ENCODE peak calls at places on chromosome 16, in five cellular contexts. U is NCI-H146; V is activated CD4-positive, alpha-beta T cell treated with anti-CD3 and anti-CD28 coated beads for 48 hours; K is H9; E is naive B cell. Q is an unnamed sample.
A peak's percentile ranks its signal among the peaks of the same experiment; 100 is the strongest.

GRCh38 chr16:9521749-9522370 is 430.4 kb downstream of the HAPSTR1 start:
- DNase-seq in U (no peak), V (no peak), K (no peak), E (no peak), Q (no peak)

GRCh38 chr16:49250689-49251088 is 30.9 kb downstream of the CBLN1 start:
- DNase-seq in U (no peak), V (no peak), K (no peak), E (no peak), Q (no peak)

GRCh38 chr16:8751481-8752311 is 45.7 kb downstream of the TMEM186 start:
- DNase-seq in U (peak; percentile 57), V (no peak), K (no peak), E (no peak), Q (no peak)

GRCh38 chr16:106623-107324 is 28.7 kb downstream of the MPG start:
- DNase-seq in U (peak; percentile 83), V (peak; percentile 63), K (peak; percentile 73), E (peak; percentile 57), Q (no peak)

GRCh38 chr16:24995469-24995868 is 19.7 kb downstream of the ARHGAP17 start:
- DNase-seq in U (no peak), V (no peak), K (no peak), E (no peak), Q (no peak)

GRCh38 chr16:17578921-17579876 is 108.4 kb upstream of the XYLT1 start:
- DNase-seq in U (peak; percentile 17), V (peak; percentile 67), K (peak; percentile 89), E (peak; percentile 58), Q (peak; percentile 71)

GRCh38 chr16:71666928-71667707 is 41.1 kb downstream of the MARVELD3 start:
- DNase-seq in U (peak; percentile 1), V (no peak), K (no peak), E (no peak), Q (no peak)

GRCh38 chr16:28477311-28477920 is 5.3 kb upstream of the NPIPB7 start:
- DNase-seq in U (no peak), V (no peak), K (no peak), E (no peak), Q (no peak)

GRCh38 chr16:10868562-10869469 is 8.2 kb upstream of the CIITA start:
- DNase-seq in U (no peak), V (no peak), K (no peak), E (peak; percentile 89), Q (no peak)

GRCh38 chr16:67782567-67783352 is 23.6 kb downstream of the RANBP10 start:
- DNase-seq in U (no peak), V (no peak), K (no peak), E (no peak), Q (no peak)

GRCh38 chr16:67164599-67165061 is at the start of gene HSF4:
- DNase-seq in U (peak; percentile 52), V (no peak), K (no peak), E (no peak), Q (no peak)

GRCh38 chr16:24728891-24729242 is 584 bp upstream of the TNRC6A start:
- DNase-seq in U (no peak), V (no peak), K (no peak), E (no peak), Q (no peak)

GRCh38 chr16:67155305-67156145 is 4.2 kb downstream of the TRADD start:
- DNase-seq in U (peak; percentile 71), V (peak; percentile 87), K (peak; percentile 85), E (peak; percentile 79), Q (no peak)

GRCh38 chr16:18784917-18785623 is 5.1 kb downstream of the RPS15A start:
- DNase-seq in U (no peak), V (no peak), K (no peak), E (no peak), Q (no peak)

GRCh38 chr16:62445909-62446308 is 409.7 kb upstream of the CDH8 start:
- DNase-seq in U (no peak), V (no peak), K (no peak), E (no peak), Q (no peak)

GRCh38 chr16:87926246-87927194 is 9.8 kb downstream of the CA5A start:
- DNase-seq in U (peak; percentile 49), V (peak; percentile 54), K (no peak), E (peak; percentile 82), Q (no peak)

GRCh38 chr16:55971447-55971846 is 96.3 kb upstream of the CES5A start:
- DNase-seq in U (no peak), V (no peak), K (no peak), E (no peak), Q (no peak)

GRCh38 chr16:46629331-46629843 is 8.2 kb upstream of the SHCBP1 start:
- DNase-seq in U (no peak), V (no peak), K (peak; percentile 63), E (no peak), Q (no peak)

Q was measured in right atrium auricular region.